ENCODE peak calls at places on chromosomes 4 and X, in seven cellular contexts. H is colonic mucosa, A is tibial nerve, E is iPS DF 6.9, G is thoracic aorta, V is Caco-2, D is IMR-90. W is an unnamed sample. For H3K9me3 and H3K4me1, the result is how much of the 10 kb centered on the place peaks cover.

GRCh38 chr4:94588900-94589693 is 137.4 kb downstream of the PDLIM5 start:
- DNase-seq in H (no peak), A (no peak), E (no peak), G (no peak), V (no peak), D (no peak), W (no peak)

GRCh38 chr4:86670739-86671138 is 76.6 kb downstream of the PTPN13 start:
- DNase-seq in H (no peak), A (no peak), E (no peak), G (no peak), V (no peak), D (peak), W (no peak)

GRCh38 chr4:15855804-15856475 is 77.8 kb downstream of the CD38 start:
- DNase-seq in H (no peak), A (peak), E (no peak), G (no peak), V (no peak), D (no peak), W (peak)

GRCh38 chr4:186104114-186104894 is at the start of gene FAM149A:
- DNase-seq in H (peak), A (no peak), E (no peak), G (no peak), V (peak), D (no peak), W (peak)

GRCh38 chrX:103805860-103806259 is 26.2 kb downstream of the RAB9B start:
- DNase-seq in H (no peak), A (no peak), E (no peak), G (no peak), V (no peak), D (no peak), W (no peak)

GRCh38 chrX:23732704-23733103 is 10.4 kb downstream of the ACOT9 start:
- DNase-seq in H (no peak), A (no peak), E (no peak), G (no peak), V (no peak), D (no peak), W (no peak)

GRCh38 chr4:173399016-173399415 is at the start of gene SCRG1:
- DNase-seq in H (no peak), A (peak), E (no peak), G (no peak), V (no peak), D (peak), W (no peak)

GRCh38 chr4:70402762-70403161 is 5.0 kb downstream of the OPRPN start:
- DNase-seq in H (no peak), A (no peak), E (no peak), G (no peak), V (no peak), D (no peak), W (no peak)

GRCh38 chrX:113305496-113305895 is 464.9 kb upstream of the AMOT start:
- DNase-seq in H (no peak), A (no peak), E (no peak), G (no peak), V (no peak), D (peak), W (no peak)

GRCh38 chr4:184343400-184344177 is 125.9 kb upstream of the ENPP6 start:
- DNase-seq in H (peak), A (peak), E (peak), G (peak), V (peak), D (peak), W (peak)

GRCh38 chrX:69501433-69501832 is 2.7 kb upstream of the NALF2 start:
- DNase-seq in H (no peak), A (no peak), E (no peak), G (no peak), V (peak), D (no peak), W (no peak)

GRCh38 chr4:95255396-95256107 is 293.2 kb downstream of the UNC5C start:
- DNase-seq in H (no peak), A (peak), E (no peak), G (no peak), V (no peak), D (peak), W (no peak)

GRCh38 chr4:114780205-114780604 is 181.6 kb downstream of the UGT8 start:
- DNase-seq in H (no peak), A (no peak), E (peak), G (no peak), V (peak), D (peak), W (no peak)

GRCh38 chr4:80781436-80781835 is 249.1 kb upstream of the BMP3 start:
- DNase-seq in H (no peak), A (no peak), E (no peak), G (no peak), V (no peak), D (no peak), W (no peak)

DNA sequence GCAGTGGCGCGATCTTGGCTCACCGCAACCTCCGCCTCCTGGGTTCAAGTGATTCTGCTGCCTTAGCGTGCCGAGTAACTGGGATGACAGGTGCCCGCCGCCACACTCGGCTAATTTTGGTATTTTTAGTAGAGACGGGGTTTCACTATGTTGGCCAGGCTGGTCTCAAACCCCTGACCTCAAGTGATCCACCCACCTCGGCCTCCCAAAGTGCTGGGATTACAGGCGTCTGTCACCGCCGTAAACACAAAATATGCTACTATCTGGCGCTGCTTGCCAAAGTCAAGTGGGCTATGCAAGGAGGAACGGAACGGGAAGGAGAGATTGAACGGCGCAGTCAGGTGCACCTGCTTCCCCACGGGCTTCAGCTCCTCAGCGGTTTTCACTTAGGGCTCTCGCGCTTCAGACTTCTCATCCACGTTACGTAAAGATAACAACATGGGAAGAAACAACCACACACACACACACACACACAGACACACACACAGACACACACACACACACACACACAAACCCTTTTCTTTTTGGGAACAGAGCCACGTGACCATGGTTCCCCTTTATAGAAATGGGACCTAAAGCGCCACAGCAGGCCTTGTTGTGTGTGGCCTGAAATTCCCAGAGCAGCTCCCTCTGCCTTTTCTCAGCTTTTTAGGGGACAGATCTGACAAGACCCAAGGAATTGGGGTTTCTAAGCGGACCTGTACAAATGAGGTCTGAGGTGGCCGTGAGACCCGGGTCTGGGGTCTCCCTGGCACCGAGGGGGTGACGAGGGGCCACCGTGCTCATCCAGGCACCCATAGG is 1.5 kb downstream of the P2RY8 start:
- DNase-seq in H (peak), A (peak), E (no peak), G (no peak), V (no peak), D (no peak), W (peak)
- H3K4me3 ChIP-seq in H (peak), A (peak), E (no peak), G (peak), V (no peak), D (no peak), W (peak)

GRCh38 chr4:126583509-126583908 is 1049.2 kb upstream of the INTU start:
- DNase-seq in H (no peak), A (no peak), E (no peak), G (no peak), V (no peak), D (peak), W (no peak)
- H3K9me3 ChIP-seq in H (under half), A (under half), E (under half), G (under half), V (under half), D (under half), W (under half)

DNA sequence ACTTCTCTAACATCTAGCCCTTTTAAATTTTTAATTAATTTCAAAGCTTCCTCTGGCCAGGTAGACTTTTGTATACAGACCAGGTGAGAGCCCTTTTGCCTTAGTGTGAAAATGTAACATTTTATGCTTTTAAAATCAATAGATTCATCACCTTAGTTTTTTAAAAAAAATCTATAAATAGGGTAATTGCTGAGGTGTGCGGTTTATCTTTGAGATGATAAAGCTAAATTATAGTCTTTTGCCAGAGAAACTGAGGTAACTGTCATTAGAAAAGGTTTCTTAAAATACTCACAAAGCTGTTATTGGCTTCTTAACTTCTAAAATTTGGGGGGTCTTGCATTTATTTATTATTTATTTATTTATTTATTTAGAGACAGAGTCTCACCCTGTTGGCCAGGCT is 62.9 kb downstream of the NELFA start:
- DNase-seq in H (no peak), A (no peak), E (no peak), G (no peak), V (no peak), D (no peak), W (no peak)
- H3K4me1 ChIP-seq in H (under half), A (under half), E (under half), G (under half), V (under half), D (under half), W (under half)

DNA sequence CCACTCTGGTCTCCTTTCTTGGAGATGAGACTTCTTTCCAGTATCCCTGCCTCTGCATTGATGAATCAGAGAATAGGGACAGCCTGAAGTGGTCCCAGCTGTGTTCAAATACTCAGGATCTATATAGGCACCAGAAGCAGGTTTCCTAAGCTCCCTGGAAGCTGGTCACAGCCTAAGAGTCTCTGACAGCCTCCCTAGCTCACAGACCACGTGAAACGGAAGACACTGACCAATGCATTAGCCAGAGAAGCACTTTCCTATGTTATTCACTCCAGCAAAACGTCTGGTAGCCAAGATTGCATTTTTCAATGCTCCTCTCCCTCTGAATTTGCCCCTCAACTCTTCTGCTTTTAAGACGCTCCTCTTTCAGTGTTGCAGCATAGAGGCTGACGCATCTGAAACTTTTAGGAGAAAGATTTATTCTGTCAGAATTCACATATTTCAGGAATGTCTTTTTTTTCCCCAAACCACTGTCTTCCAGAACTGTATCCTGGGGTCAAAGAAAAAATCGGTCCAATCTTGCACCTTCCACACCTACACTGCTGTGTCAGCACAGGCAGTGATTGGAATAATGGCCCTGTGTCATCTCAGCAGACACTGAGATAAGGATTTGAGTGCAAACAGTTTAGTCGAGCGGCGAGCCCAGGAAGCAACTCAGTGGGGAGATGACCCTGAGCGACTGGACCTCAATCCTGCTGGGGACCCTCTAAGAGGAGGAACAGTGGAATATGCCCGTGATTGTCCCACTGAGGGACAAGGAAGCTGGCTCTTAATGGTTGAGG is 109.4 kb downstream of the SMIM20 start:
- DNase-seq in H (no peak), A (no peak), E (no peak), G (no peak), V (no peak), D (no peak), W (no peak)
- H3K4me3 ChIP-seq in H (no peak), A (no peak), E (no peak), G (no peak), V (no peak), D (no peak), W (no peak)

GRCh38 chr4:8932884-8933283 is 61.2 kb upstream of the HMX1 start:
- DNase-seq in H (no peak), A (no peak), E (no peak), G (no peak), V (no peak), D (no peak), W (no peak)
- H3K9me3 ChIP-seq in H (under half), A (under half), E (under half), G (under half), V (under half), D (under half), W (under half)